ENCODE peak calls at places on chromosomes 3 and 15, in ten cellular contexts. One of them, this sample, is unnamed.

GRCh38 chr3:127742580-127742979 is 69.8 kb downstream of the ABTB1 start:
- DNase-seq in small intestine: no peak
- DNase-seq in natural killer cell treated with Interleukin-12 subunit alpha and Interleukin-12 subunit beta and Interleukin-15 and Interleukin-18, amount 100 ng/mL, for 72 hours: no peak
- DNase-seq in LoVo: no peak
- DNase-seq in CD4-positive, alpha-beta T cell: no peak
- DNase-seq in NCI-H69: no peak
- DNase-seq in stimulated activated CD8-positive, alpha-beta memory T cell treated with anti-CD3 and anti-CD28 coated beads, Interleukin-4, amount 100 ng/mL, for 4 hours: no peak
- DNase-seq in choroid plexus epithelial cell: no peak
- DNase-seq in activated CD8-positive, alpha-beta memory T cell treated with anti-CD3 and anti-CD28 coated beads for 1 hour: no peak
- DNase-seq in T-helper 1 cell: no peak
- DNase-seq in this sample: no peak

GRCh38 chr3:186236357-186237020 is 125.5 kb downstream of the DGKG start:
- DNase-seq in small intestine: no peak
- DNase-seq in natural killer cell treated with Interleukin-12 subunit alpha and Interleukin-12 subunit beta and Interleukin-15 and Interleukin-18, amount 100 ng/mL, for 72 hours: no peak
- DNase-seq in LoVo: no peak
- DNase-seq in CD4-positive, alpha-beta T cell: no peak
- DNase-seq in NCI-H69: no peak
- DNase-seq in stimulated activated CD8-positive, alpha-beta memory T cell treated with anti-CD3 and anti-CD28 coated beads, Interleukin-4, amount 100 ng/mL, for 4 hours: no peak
- DNase-seq in choroid plexus epithelial cell: peak
- DNase-seq in activated CD8-positive, alpha-beta memory T cell treated with anti-CD3 and anti-CD28 coated beads for 1 hour: no peak
- DNase-seq in T-helper 1 cell: no peak
- DNase-seq in this sample: no peak

GRCh38 chr15:42141795-42142667 is 14.4 kb downstream of the PLA2G4F start:
- DNase-seq in small intestine: no peak
- DNase-seq in natural killer cell treated with Interleukin-12 subunit alpha and Interleukin-12 subunit beta and Interleukin-15 and Interleukin-18, amount 100 ng/mL, for 72 hours: peak
- DNase-seq in LoVo: no peak
- DNase-seq in CD4-positive, alpha-beta T cell: peak
- DNase-seq in NCI-H69: no peak
- DNase-seq in stimulated activated CD8-positive, alpha-beta memory T cell treated with anti-CD3 and anti-CD28 coated beads, Interleukin-4, amount 100 ng/mL, for 4 hours: no peak
- DNase-seq in choroid plexus epithelial cell: no peak
- DNase-seq in activated CD8-positive, alpha-beta memory T cell treated with anti-CD3 and anti-CD28 coated beads for 1 hour: no peak
- DNase-seq in T-helper 1 cell: no peak
- DNase-seq in this sample: no peak

GRCh38 chr3:41102053-41102556 is 97.2 kb upstream of the CTNNB1 start:
- DNase-seq in small intestine: peak
- DNase-seq in natural killer cell treated with Interleukin-12 subunit alpha and Interleukin-12 subunit beta and Interleukin-15 and Interleukin-18, amount 100 ng/mL, for 72 hours: no peak
- DNase-seq in LoVo: peak
- DNase-seq in CD4-positive, alpha-beta T cell: no peak
- DNase-seq in NCI-H69: no peak
- DNase-seq in stimulated activated CD8-positive, alpha-beta memory T cell treated with anti-CD3 and anti-CD28 coated beads, Interleukin-4, amount 100 ng/mL, for 4 hours: no peak
- DNase-seq in choroid plexus epithelial cell: no peak
- DNase-seq in activated CD8-positive, alpha-beta memory T cell treated with anti-CD3 and anti-CD28 coated beads for 1 hour: no peak
- DNase-seq in T-helper 1 cell: no peak
- DNase-seq in this sample: no peak

GRCh38 chr3:28564211-28564610 is 215.6 kb upstream of the AZI2 start:
- DNase-seq in small intestine: no peak
- DNase-seq in natural killer cell treated with Interleukin-12 subunit alpha and Interleukin-12 subunit beta and Interleukin-15 and Interleukin-18, amount 100 ng/mL, for 72 hours: no peak
- DNase-seq in LoVo: no peak
- DNase-seq in CD4-positive, alpha-beta T cell: no peak
- DNase-seq in NCI-H69: no peak
- DNase-seq in stimulated activated CD8-positive, alpha-beta memory T cell treated with anti-CD3 and anti-CD28 coated beads, Interleukin-4, amount 100 ng/mL, for 4 hours: no peak
- DNase-seq in choroid plexus epithelial cell: no peak
- DNase-seq in activated CD8-positive, alpha-beta memory T cell treated with anti-CD3 and anti-CD28 coated beads for 1 hour: no peak
- DNase-seq in T-helper 1 cell: no peak
- DNase-seq in this sample: no peak

GRCh38 chr15:32884136-32884535 is 166.3 kb downstream of the GREM1 start:
- DNase-seq in small intestine: no peak
- DNase-seq in natural killer cell treated with Interleukin-12 subunit alpha and Interleukin-12 subunit beta and Interleukin-15 and Interleukin-18, amount 100 ng/mL, for 72 hours: no peak
- DNase-seq in LoVo: no peak
- DNase-seq in CD4-positive, alpha-beta T cell: no peak
- DNase-seq in NCI-H69: no peak
- DNase-seq in stimulated activated CD8-positive, alpha-beta memory T cell treated with anti-CD3 and anti-CD28 coated beads, Interleukin-4, amount 100 ng/mL, for 4 hours: no peak
- DNase-seq in choroid plexus epithelial cell: peak
- DNase-seq in activated CD8-positive, alpha-beta memory T cell treated with anti-CD3 and anti-CD28 coated beads for 1 hour: no peak
- DNase-seq in T-helper 1 cell: no peak
- DNase-seq in this sample: no peak

GRCh38 chr15:100310511-100310910 is 31.3 kb downstream of the ADAMTS17 start:
- DNase-seq in small intestine: no peak
- DNase-seq in natural killer cell treated with Interleukin-12 subunit alpha and Interleukin-12 subunit beta and Interleukin-15 and Interleukin-18, amount 100 ng/mL, for 72 hours: no peak
- DNase-seq in LoVo: no peak
- DNase-seq in CD4-positive, alpha-beta T cell: no peak
- DNase-seq in NCI-H69: no peak
- DNase-seq in stimulated activated CD8-positive, alpha-beta memory T cell treated with anti-CD3 and anti-CD28 coated beads, Interleukin-4, amount 100 ng/mL, for 4 hours: no peak
- DNase-seq in choroid plexus epithelial cell: no peak
- DNase-seq in activated CD8-positive, alpha-beta memory T cell treated with anti-CD3 and anti-CD28 coated beads for 1 hour: no peak
- DNase-seq in T-helper 1 cell: no peak
- DNase-seq in this sample: no peak

GRCh38 chr3:160754855-160755747 is 930 bp upstream of the PPM1L start:
- DNase-seq in small intestine: peak
- DNase-seq in natural killer cell treated with Interleukin-12 subunit alpha and Interleukin-12 subunit beta and Interleukin-15 and Interleukin-18, amount 100 ng/mL, for 72 hours: peak
- DNase-seq in LoVo: peak
- DNase-seq in CD4-positive, alpha-beta T cell: peak
- DNase-seq in NCI-H69: peak
- DNase-seq in stimulated activated CD8-positive, alpha-beta memory T cell treated with anti-CD3 and anti-CD28 coated beads, Interleukin-4, amount 100 ng/mL, for 4 hours: peak
- DNase-seq in choroid plexus epithelial cell: peak
- DNase-seq in activated CD8-positive, alpha-beta memory T cell treated with anti-CD3 and anti-CD28 coated beads for 1 hour: peak
- DNase-seq in T-helper 1 cell: peak
- DNase-seq in this sample: peak

This sample was measured in stimulated activated effector memory CD8-positive, alpha-beta T cell treated with anti-CD3 and anti-CD28 coated beads, Interleukin-12 subunit alpha, Interleukin-12 subunit beta, amount 100 ng/mL, for 72 hours.